ENCODE peak calls at places on chromosome 15, in ten cellular contexts. U is GM13976, L is brain microvascular endothelial cell, S is astrocyte of the cerebellum, I is Calu3, Y is mucosa of descending colon, G is AG04450, O is mesothelial cell of epicardium, R is neural crest cell, X is GM13977. C is an unnamed sample.

GRCh38 chr15:22795206-22796063 is 9.0 kb downstream of the NIPA1 start:
- DNase-seq in I (no peak), R (no peak), O (no peak), Y (no peak), G (no peak), X (no peak), L (no peak), S (no peak), U (no peak), C (no peak)

GRCh38 chr15:64911317-64912186 is at the start of gene ANKDD1A:
- DNase-seq in R (peak; percentile 62), O (no peak), S (no peak), L (no peak), G (no peak), I (peak; percentile 70), U (peak; percentile 90), Y (peak; percentile 69), X (peak; percentile 88), C (peak; percentile 85)

GRCh38 chr15:67137319-67137718 is 71.9 kb downstream of the SMAD3 start:
- DNase-seq in U (peak; percentile 49), O (no peak), Y (no peak), I (no peak), S (no peak), L (no peak), R (no peak), X (no peak), G (no peak), C (peak; percentile 30)

GRCh38 chr15:38854506-38854905 is 289.9 kb upstream of the RASGRP1 start:
- DNase-seq in U (no peak), I (no peak), R (no peak), O (no peak), Y (no peak), L (no peak), X (no peak), G (no peak), S (no peak), C (no peak)

GRCh38 chr15:83292317-83292716 is 7.9 kb upstream of the BNC1 start:
- DNase-seq in O (no peak), U (no peak), X (no peak), L (no peak), I (no peak), Y (no peak), G (no peak), R (no peak), S (no peak), C (no peak)

GRCh38 chr15:87582169-87582568 is 674.4 kb downstream of the NTRK3 start:
- DNase-seq in S (no peak), L (no peak), G (no peak), I (no peak), Y (no peak), X (no peak), R (no peak), O (no peak), U (no peak), C (no peak)

GRCh38 chr15:83300826-83301225 is 16.4 kb upstream of the BNC1 start:
- DNase-seq in U (no peak), I (no peak), O (no peak), R (no peak), G (no peak), Y (no peak), L (no peak), X (no peak), S (no peak), C (no peak)

GRCh38 chr15:64991536-64992135 is 1.9 kb upstream of the SPG21 start:
- DNase-seq in L (no peak), Y (no peak), G (peak; percentile 75), O (no peak), S (no peak), U (no peak), I (no peak), R (no peak), X (no peak), C (no peak)

GRCh38 chr15:62389887-62390792 is 225.1 kb upstream of the C2CD4B start:
- DNase-seq in R (peak; percentile 59), X (peak; percentile 93), L (peak; percentile 36), I (peak; percentile 82), U (peak; percentile 93), Y (peak; percentile 75), G (no peak), O (peak; percentile 59), S (peak; percentile 32), C (peak; percentile 95)
- TF ChIP-seq CTCF in R (no peak), X (no peak), L (no peak), I (no peak), U (no peak), Y (no peak), G (no peak), O (no peak), S (no peak), C (no peak)

GRCh38 chr15:53808058-53808703 is 48.7 kb upstream of the WDR72 start:
- DNase-seq in Y (no peak), X (peak; percentile 7), L (no peak), G (no peak), I (no peak), S (no peak), O (no peak), U (peak; percentile 16), R (no peak), C (peak; percentile 8)

GRCh38 chr15:53807500-53807899 is 48.0 kb upstream of the WDR72 start:
- DNase-seq in S (no peak), X (no peak), L (no peak), G (no peak), O (no peak), Y (no peak), I (no peak), R (no peak), U (no peak), C (no peak)

DNA sequence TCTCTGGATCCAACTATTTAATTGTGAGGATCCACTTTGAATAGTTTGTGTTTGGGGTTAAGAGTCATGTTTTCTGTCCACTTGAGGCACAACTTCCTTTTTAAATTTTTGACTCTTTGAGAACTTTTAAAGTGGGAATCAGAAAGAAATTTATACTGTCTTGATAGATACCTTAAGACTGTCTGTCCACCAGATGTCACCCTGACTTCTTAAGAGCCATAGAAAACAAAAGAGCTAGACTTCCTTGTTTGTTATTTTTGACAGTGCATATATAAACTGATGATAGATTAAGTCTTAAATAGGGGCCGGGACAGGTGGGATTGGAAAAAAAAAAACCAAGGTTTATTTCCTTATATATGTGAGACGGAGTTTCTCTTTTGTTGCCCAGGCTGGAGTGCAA is 52.1 kb upstream of the WDR72 start:
- DNase-seq in Y (no peak), O (no peak), I (no peak), S (peak; percentile 9), R (no peak), X (no peak), G (no peak), U (no peak), L (no peak), C (no peak)
- TF ChIP-seq CTCF in Y (no peak), O (no peak), I (no peak), S (no peak), R (peak; percentile 57), X (no peak), G (no peak), U (no peak), L (no peak), C (no peak)

GRCh38 chr15:50685191-50685975 is 1.2 kb downstream of the TRPM7 start:
- DNase-seq in O (no peak), U (no peak), S (no peak), R (no peak), I (no peak), G (no peak), Y (no peak), L (no peak), X (no peak), C (peak; percentile 4)

GRCh38 chr15:50681467-50681866 is 5.1 kb downstream of the TRPM7 start:
- DNase-seq in L (no peak), I (no peak), O (no peak), U (no peak), G (no peak), X (no peak), Y (no peak), S (no peak), R (no peak), C (no peak)

GRCh38 chr15:50687302-50687902 is 805 bp upstream of the TRPM7 start:
- DNase-seq in R (no peak), X (no peak), U (no peak), G (no peak), Y (no peak), S (no peak), I (no peak), O (no peak), L (no peak), C (no peak)

GRCh38 chr15:50685976-50686467 is 575 bp downstream of the TRPM7 start:
- DNase-seq in R (peak; percentile 24), U (peak; percentile 83), X (peak; percentile 80), Y (peak; percentile 79), L (peak; percentile 25), S (no peak), G (no peak), O (peak; percentile 34), I (peak; percentile 71), C (peak; percentile 79)

DNA sequence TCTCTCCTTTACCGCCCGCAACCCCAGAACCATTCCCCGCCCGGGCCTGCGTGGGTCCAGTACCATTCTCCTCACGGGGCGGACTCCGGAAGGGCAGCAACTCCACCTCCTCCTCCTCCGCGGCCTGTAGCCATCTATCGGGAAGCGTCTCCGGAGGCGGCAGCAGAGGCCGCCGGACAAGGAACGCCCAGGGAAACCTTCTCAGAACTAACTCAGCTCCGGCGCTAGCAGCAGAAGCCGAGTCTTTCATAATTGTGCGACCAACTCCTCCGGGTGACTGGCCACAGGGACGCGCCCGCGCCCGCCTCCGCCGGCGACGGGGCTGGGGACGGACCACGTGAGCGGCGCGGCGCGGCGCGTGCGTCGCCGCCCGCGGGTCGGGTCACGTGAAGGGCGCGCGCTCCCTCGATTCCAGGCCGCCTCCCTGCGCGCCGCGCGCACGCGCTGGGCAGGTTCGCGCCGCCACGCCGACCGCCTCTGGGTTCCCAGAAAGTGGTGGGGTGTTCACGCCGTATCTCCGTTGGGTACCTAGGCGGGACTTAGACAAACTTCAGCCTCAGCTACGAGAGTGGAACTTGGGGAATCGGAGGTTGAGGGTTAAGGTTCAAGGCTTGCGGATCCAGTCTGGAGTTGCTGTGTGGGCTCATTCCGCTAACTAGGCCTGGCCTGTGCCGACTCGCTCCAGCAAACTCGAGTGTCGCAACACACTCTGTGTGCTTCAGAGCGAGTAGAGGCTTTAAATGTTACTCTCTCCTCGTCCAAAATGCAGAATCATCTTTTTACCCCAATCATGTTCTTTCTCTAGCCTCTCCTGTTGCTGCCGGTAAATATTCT is at the start of gene TRPM7:
- DNase-seq in X (peak; percentile 91), G (no peak), Y (peak; percentile 93), I (peak; percentile 92), S (peak; percentile 39), U (peak; percentile 93), L (peak; percentile 68), O (peak; percentile 83), R (peak; percentile 77), C (peak; percentile 93)
- TF ChIP-seq CTCF in X (no peak), G (no peak), Y (no peak), I (no peak), S (no peak), U (no peak), L (peak; percentile 37), O (no peak), R (no peak), C (no peak)

DNA sequence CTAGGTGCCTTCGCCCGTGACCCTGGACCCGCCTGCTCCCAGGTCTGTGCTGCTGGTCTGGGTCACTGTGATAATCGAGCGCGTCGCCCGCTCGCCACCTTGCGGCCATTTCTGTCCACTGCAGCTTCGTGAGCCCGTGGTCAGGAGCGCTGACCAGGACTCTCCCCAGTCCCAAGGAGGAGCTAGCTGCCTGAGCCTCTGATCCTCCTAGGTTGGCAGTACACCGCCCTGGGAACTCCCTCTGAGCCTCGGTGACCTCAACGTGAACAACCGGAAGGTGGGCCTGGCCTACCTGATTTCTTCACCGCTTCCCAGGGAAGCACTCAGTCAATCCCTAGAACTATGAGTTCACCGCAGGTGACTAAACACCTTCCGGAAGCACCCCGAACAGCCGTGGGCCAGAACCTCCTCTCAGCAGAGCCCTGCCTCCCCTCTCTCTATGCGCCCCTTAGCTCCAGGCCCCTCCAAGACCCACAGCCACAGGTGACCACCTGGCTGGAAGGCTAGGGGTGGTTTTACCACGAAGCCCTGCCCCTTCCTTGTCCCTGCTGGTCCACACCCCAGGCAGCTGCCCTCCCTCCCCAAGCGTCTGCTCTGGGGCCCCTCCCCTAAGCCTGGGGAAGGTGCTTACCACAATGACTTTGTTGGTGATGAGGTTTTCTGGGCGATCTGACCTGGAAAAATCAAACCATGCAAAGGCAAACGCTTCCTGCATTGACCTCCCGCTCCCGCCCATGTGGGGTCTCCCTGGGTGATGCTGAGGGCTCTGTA is 9.7 kb downstream of the PLA2G4D start:
- DNase-seq in U (peak; percentile 87), X (peak; percentile 81), R (peak; percentile 70), L (peak; percentile 42), Y (peak; percentile 81), I (peak; percentile 68), S (no peak), O (no peak), G (peak; percentile 3), C (peak; percentile 83)
- TF ChIP-seq CTCF in U (peak; percentile 96), X (peak; percentile 93), R (peak; percentile 92), L (peak; percentile 95), Y (peak; percentile 81), I (peak; percentile 44), S (peak; percentile 85), O (peak; percentile 93), G (peak; percentile 90), C (peak; percentile 93)

C was measured in GM20000.